ENCODE peak calls at places on chromosomes 13 and 19, in four cellular contexts. T is mesenchymal stem cell, G is IMR-90, R is H9. H is an unnamed sample.

GRCh38 chr19:17420267-17420924 is 549 bp downstream of the MVB12A start:
- DNase-seq in T (peak), G (no peak), R (peak), H (peak)

GRCh38 chr13:104750377-104750776 is 1684.2 kb upstream of the SLC10A2 start:
- DNase-seq in T (peak), G (no peak), R (no peak), H (peak)

GRCh38 chr19:35696835-35697234 is 7.5 kb upstream of the ZBTB32 start:
- DNase-seq in T (no peak), G (no peak), R (no peak), H (no peak)

GRCh38 chr19:43552616-43553015 is 19.6 kb downstream of the ZNF575 start:
- DNase-seq in T (no peak), G (no peak), R (no peak), H (no peak)

GRCh38 chr13:97696921-97697320 is 256.6 kb upstream of the IPO5 start:
- DNase-seq in T (no peak), G (no peak), R (no peak), H (no peak)

GRCh38 chr13:39051157-39051556 is 12.9 kb downstream of the NHLRC3 start:
- DNase-seq in T (peak), G (peak), R (no peak), H (peak)

GRCh38 chr13:36438594-36439483 is 6.5 kb downstream of the CCNA1 start:
- DNase-seq in T (no peak), G (no peak), R (no peak), H (no peak)

GRCh38 chr13:23674795-23675640 is 104.8 kb downstream of the TNFRSF19 start:
- DNase-seq in T (peak), G (peak), R (no peak), H (no peak)

GRCh38 chr13:22915442-22916082 is 265.2 kb upstream of the SGCG start:
- DNase-seq in T (peak), G (peak), R (peak), H (peak)

GRCh38 chr13:95438297-95438696 is 114.2 kb upstream of the CLDN10 start:
- DNase-seq in T (peak), G (no peak), R (no peak), H (peak)

GRCh38 chr13:29319451-29319850 is 276.0 kb downstream of the SLC7A1 start:
- DNase-seq in T (no peak), G (no peak), R (peak), H (peak)

DNA sequence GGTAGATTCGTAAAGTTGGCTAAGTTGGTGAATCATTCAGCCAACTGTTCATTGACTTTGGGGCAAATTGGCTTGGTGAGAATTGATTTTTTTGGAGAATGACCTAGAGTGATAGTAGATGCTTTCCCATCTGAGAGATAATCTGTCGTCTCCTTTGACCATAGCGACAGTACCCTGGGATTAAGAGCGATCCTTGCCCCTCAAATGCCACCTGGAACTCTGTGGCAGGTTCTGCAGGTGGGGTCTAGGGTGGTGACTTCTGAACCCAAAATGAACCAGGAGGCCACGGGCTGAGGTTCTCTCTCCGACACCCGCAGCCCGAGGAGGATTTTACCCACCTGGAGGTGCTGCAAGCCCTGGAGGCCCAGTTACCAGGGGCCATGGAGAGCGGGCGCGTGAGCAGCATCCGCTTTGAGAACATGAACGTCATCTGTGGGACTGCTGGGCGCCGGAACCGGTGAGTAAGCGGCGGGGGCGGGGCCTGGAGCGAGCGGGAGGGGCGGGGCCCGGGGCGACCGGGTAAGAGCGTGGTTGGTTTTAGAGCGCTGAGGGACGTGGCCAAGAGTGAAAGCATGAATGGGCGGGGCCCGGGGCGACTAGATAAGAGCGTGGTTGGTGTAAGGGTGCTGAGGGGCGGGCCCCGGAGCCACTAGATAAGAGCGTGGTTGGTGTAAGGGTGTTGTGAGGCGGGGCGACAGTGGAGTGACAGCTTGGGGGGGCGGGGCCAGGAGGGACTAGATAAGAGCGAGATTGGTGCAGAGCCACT is 8.6 kb downstream of the C19orf81 start:
- DNase-seq in T (peak), G (peak), R (peak), H (peak)
- H2BK5ac ChIP-seq in T (no peak), G (peak), R (no peak), H (no peak)

DNA sequence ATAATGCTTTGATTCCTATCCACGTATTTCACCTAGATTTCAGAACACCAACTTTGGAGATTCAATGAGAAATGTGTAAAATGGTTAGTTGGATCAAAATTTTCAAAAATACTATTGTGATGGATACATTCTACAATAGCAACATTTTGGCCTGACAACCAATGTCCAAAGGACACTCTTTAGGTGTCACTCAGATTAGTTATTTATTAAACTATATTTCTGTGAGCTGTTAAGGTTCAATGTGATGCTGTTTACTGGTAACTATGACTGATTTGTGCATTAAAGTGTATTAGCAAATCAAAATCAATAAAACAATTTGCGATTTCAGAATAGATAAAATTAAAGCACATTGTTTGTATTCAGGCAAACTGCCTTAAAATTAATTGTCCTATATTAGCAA is 149.8 kb downstream of the PCDH9 start:
- DNase-seq in T (no peak), G (no peak), R (no peak), H (no peak)
- H2BK5ac ChIP-seq in T (no peak), G (no peak), R (no peak), H (no peak)

GRCh38 chr19:38700933-38701454 is 43.3 kb downstream of the CAPN12 start:
- DNase-seq in T (no peak), G (no peak), R (no peak), H (no peak)
- H2BK5ac ChIP-seq in T (no peak), G (peak), R (no peak), H (no peak)

GRCh38 chr13:30871713-30872029 is 34.4 kb upstream of the MEDAG start:
- DNase-seq in T (no peak), G (no peak), R (no peak), H (no peak)

GRCh38 chr13:30872195-30872594 is 33.9 kb upstream of the MEDAG start:
- DNase-seq in T (no peak), G (no peak), R (no peak), H (no peak)

GRCh38 chr13:30873519-30873918 is 32.6 kb upstream of the MEDAG start:
- DNase-seq in T (no peak), G (peak), R (no peak), H (peak)

GRCh38 chr13:30874111-30874510 is 32.0 kb upstream of the MEDAG start:
- DNase-seq in T (no peak), G (no peak), R (no peak), H (no peak)

DNA sequence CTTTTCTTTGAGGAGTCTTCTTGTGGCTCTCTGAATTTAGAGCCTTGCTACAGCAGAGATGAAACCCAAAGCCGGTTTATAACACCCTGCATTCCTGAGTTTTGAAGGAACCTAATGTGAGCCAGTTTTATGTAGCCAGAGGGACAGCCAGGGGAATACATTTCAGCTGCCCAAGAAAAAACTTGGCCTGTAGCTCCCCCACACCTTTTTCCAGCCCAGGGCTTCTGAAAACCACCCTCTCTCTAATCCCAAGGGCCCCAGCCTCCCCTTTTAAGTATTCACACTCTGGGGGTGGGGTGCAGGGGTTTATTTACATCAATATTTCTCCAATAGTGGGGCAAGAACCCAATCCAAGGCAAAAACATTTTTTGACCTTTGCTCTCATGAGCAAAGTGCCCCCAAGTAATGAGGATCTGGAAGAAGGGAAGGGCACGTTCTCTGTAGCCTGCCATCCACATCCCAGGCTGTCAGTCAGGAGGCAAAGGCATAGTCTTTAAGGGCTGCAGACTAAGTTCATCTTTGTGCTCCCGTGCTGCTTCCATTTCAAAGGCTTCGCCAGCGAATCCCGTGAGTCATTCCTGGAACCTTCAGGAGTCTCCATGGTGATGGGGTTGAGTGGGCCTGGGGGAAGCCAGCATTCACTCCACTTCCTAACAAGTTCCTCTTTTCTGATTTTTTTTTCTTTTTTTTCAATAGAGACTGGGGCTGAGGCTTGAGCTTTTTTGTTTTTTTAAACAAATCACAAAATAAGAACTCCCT is 33.2 kb upstream of the MEDAG start:
- DNase-seq in T (peak), G (peak), R (peak), H (peak)
- H2BK5ac ChIP-seq in T (peak), G (peak), R (no peak), H (no peak)

GRCh38 chr13:111213964-111214726 is 99.0 kb downstream of the ARHGEF7 start:
- DNase-seq in T (no peak), G (no peak), R (no peak), H (no peak)
- H2BK5ac ChIP-seq in T (no peak), G (no peak), R (no peak), H (no peak)

DNA sequence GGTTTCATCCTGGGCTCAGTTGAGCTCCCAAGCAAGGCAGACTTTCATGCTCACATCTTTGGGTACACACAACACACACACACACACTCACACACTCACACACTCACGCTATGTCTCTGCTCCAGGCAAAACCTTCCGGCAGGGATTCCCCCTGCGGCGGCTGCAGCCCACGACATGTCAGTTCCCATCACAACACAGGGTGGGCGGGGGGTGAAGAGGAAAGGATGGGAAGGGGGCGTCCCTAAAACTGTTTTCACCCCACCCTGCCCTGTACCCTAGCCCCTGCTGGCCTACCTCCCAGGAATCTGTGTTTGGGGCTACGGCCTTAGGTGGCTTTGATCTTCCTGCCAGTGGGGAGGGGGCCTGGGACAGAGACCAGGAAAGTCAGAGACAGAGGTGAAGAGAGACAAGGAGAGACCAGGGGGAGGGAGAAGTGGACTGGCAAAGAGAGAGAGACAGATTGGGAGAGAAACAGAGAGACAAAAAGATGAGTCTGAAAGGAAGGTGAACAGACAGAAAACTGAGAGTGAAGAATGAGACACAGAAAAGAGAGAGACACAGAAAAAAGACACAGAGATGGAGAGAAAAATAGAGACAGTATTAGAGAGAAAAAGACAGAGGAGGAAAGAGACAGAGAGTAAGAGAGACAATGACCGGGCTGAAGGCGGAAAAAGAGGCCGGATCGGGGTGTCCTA is 3.9 kb downstream of the LRFN1 start:
- DNase-seq in T (no peak), G (no peak), R (no peak), H (no peak)
- H2BK5ac ChIP-seq in T (no peak), G (no peak), R (no peak), H (no peak)

DNA sequence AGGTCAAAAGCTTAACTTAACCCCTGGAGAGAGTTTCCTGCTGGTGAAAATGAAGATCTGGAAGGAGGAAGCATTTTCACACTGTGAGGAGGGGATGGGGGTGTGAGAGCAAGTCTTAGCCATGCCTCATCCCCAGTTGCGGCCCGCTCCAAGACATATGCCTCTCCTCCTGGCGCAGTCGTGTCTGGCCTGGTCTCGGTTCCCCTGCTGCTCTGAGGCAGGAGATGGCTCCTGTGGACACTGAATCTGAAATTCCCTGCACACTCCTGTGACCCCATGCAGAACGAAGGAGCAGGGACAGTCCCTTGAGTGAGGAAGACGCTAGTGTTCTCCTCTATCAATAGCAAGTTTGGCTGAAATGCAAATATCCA is 350 bp upstream of the ZNF69 start:
- DNase-seq in T (no peak), G (no peak), R (no peak), H (peak)
- H2BK5ac ChIP-seq in T (no peak), G (no peak), R (no peak), H (peak)

GRCh38 chr19:42292963-42293362 is 9.0 kb upstream of the PRR19 start:
- DNase-seq in T (no peak), G (no peak), R (no peak), H (no peak)
- H2BK5ac ChIP-seq in T (no peak), G (no peak), R (no peak), H (no peak)

H was measured in mesendoderm.